ENCODE peak calls at places on chromosome 1, in six cellular contexts. C is K562, F is NT2/D1, H is GM12878, D is SK-N-SH, A is HepG2. J is an unnamed sample.

GRCh38 chr1:167427843-167428242 is 90.5 kb downstream of the CD247 start:
- DNase-seq in F (no peak), D (no peak), A (no peak), H (no peak), C (no peak), J (no peak)

GRCh38 chr1:11501491-11501897 is 22.5 kb downstream of the DISP3 start:
- DNase-seq in H (no peak), A (no peak), F (no peak), D (no peak), C (no peak), J (no peak)

GRCh38 chr1:220666349-220666748 is 23.8 kb upstream of the C1orf115 start:
- DNase-seq in D (no peak), C (no peak), H (no peak), A (no peak), F (no peak), J (no peak)

GRCh38 chr1:63523738-63524137 is 413 bp downstream of the EFCAB7 start:
- DNase-seq in A (no peak), D (peak; percentile 7), H (no peak), C (no peak), F (no peak), J (no peak)

GRCh38 chr1:161265305-161265704 is 6.8 kb downstream of the PCP4L1 start:
- DNase-seq in H (no peak), C (no peak), D (no peak), A (no peak), F (no peak), J (no peak)

GRCh38 chr1:33001282-33001681 is 35.4 kb downstream of the AK2 start:
- DNase-seq in D (no peak), A (no peak), H (no peak), F (no peak), C (no peak), J (no peak)

GRCh38 chr1:220045356-220046051 is 801 bp downstream of the EPRS1 start:
- DNase-seq in A (peak; percentile 4), F (no peak), C (peak; percentile 81), D (peak; percentile 22), H (no peak), J (no peak)

GRCh38 chr1:162200096-162200847 is 130.8 kb downstream of the NOS1AP start:
- DNase-seq in F (no peak), D (no peak), A (no peak), C (no peak), H (no peak), J (no peak)

GRCh38 chr1:244970661-244971523 is 106.5 kb upstream of the HNRNPU start:
- DNase-seq in F (peak; percentile 97), A (peak; percentile 91), H (peak; percentile 74), C (peak; percentile 99), D (peak; percentile 90), J (peak; percentile 96)

GRCh38 chr1:18211764-18212163 is 104.2 kb downstream of the IGSF21 start:
- DNase-seq in F (no peak), C (no peak), D (peak; percentile 32), A (no peak), H (no peak), J (no peak)

GRCh38 chr1:12696658-12697057 is 19.3 kb upstream of the AADACL3 start:
- DNase-seq in C (no peak), D (no peak), F (no peak), H (no peak), A (no peak), J (no peak)

GRCh38 chr1:112849425-112849966 is 106.5 kb downstream of the SLC16A1 start:
- DNase-seq in C (no peak), A (no peak), D (peak; percentile 91), F (no peak), H (no peak), J (peak; percentile 81)

GRCh38 chr1:243407284-243408018 is 151.6 kb downstream of the SDCCAG8 start:
- DNase-seq in H (no peak), F (no peak), D (no peak), C (no peak), A (no peak), J (no peak)

GRCh38 chr1:211788626-211789025 is 41.9 kb downstream of the LPGAT1 start:
- DNase-seq in A (no peak), C (no peak), D (no peak), H (no peak), F (no peak), J (no peak)

GRCh38 chr1:19743793-19744192 is 55.9 kb downstream of the TMCO4 start:
- DNase-seq in A (no peak), F (no peak), C (no peak), H (no peak), D (no peak), J (no peak)

GRCh38 chr1:7561331-7561921 is 209.7 kb upstream of the VAMP3 start:
- DNase-seq in D (peak; percentile 69), H (no peak), F (no peak), A (no peak), C (peak; percentile 49), J (peak; percentile 58)

GRCh38 chr1:210373878-210374599 is 45.3 kb downstream of the HHAT start:
- DNase-seq in C (peak; percentile 87), F (peak; percentile 99), D (peak; percentile 57), A (peak; percentile 98), H (peak; percentile 81), J (peak; percentile 90)

GRCh38 chr1:184480711-184481110 is 93.9 kb downstream of the C1orf21 start:
- DNase-seq in F (peak; percentile 84), D (no peak), C (no peak), A (no peak), H (no peak), J (no peak)

GRCh38 chr1:238241607-238242006 is 350.9 kb upstream of the ZP4 start:
- DNase-seq in F (no peak), A (no peak), D (no peak), C (no peak), H (no peak), J (no peak)

GRCh38 chr1:18581420-18581880 is 49.2 kb upstream of the PAX7 start:
- DNase-seq in F (no peak), C (peak; percentile 66), H (no peak), A (no peak), D (peak; percentile 85), J (no peak)

GRCh38 chr1:171110485-171111340 is 20.0 kb downstream of the FMO3 start:
- DNase-seq in H (no peak), D (no peak), C (no peak), F (no peak), A (no peak), J (no peak)

GRCh38 chr1:160777486-160778089 is 18.4 kb upstream of the LY9 start:
- DNase-seq in F (peak; percentile 51), C (peak; percentile 69), A (peak; percentile 27), D (peak; percentile 21), H (no peak), J (peak; percentile 70)

GRCh38 chr1:30839827-30840359 is 68.7 kb downstream of the SDC3 start:
- DNase-seq in D (no peak), H (no peak), C (no peak), F (no peak), A (no peak), J (no peak)

GRCh38 chr1:1087351-1088035 is 13.4 kb upstream of the RNF223 start:
- DNase-seq in H (no peak), F (no peak), C (no peak), A (no peak), D (peak; percentile 18), J (no peak)

GRCh38 chr1:182968151-182968741 is 15.3 kb upstream of the SHCBP1L start:
- DNase-seq in A (peak; percentile 16), D (no peak), F (no peak), H (no peak), C (no peak), J (no peak)

GRCh38 chr1:85327759-85328158 is 51.3 kb upstream of the BCL10 start:
- DNase-seq in C (no peak), A (peak; percentile 22), H (no peak), D (no peak), F (no peak), J (no peak)

GRCh38 chr1:165949335-165950130 is 122.1 kb downstream of the UCK2 start:
- DNase-seq in D (no peak), C (peak; percentile 25), H (no peak), A (no peak), F (no peak), J (peak; percentile 73)

GRCh38 chr1:150577557-150578277 is 1.7 kb downstream of the MCL1 start:
- DNase-seq in A (no peak), D (peak; percentile 22), F (no peak), H (no peak), C (no peak), J (no peak)

GRCh38 chr1:33637846-33638440 is 165.5 kb downstream of the ZSCAN20 start:
- DNase-seq in F (no peak), A (no peak), H (no peak), C (no peak), D (no peak), J (no peak)

GRCh38 chr1:168921514-168922106 is 184.9 kb upstream of the ATP1B1 start:
- DNase-seq in H (peak; percentile 25), A (no peak), C (no peak), F (no peak), D (no peak), J (no peak)

GRCh38 chr1:47919113-47919833 is 77.9 kb downstream of the TRABD2B start:
- DNase-seq in H (no peak), C (no peak), F (no peak), A (peak; percentile 85), D (no peak), J (no peak)

GRCh38 chr1:116387551-116387950 is 14.5 kb downstream of the ATP1A1 start:
- DNase-seq in D (no peak), F (no peak), H (no peak), A (no peak), C (no peak), J (no peak)
- H3K4me1 ChIP-seq in D (no peaks in the 10 kb centered on the region), F (no peaks in the 10 kb centered on the region), H (peaks cover 17% of the 10 kb centered on the region), A (peaks cover 26% of the 10 kb centered on the region), C (peaks cover 20% of the 10 kb centered on the region), J (no peaks in the 10 kb centered on the region)

GRCh38 chr1:23422313-23422877 is 2.2 kb downstream of the TCEA3 start:
- DNase-seq in F (no peak), A (no peak), H (no peak), C (peak; percentile 77), D (peak; percentile 73), J (no peak)
- TF ChIP-seq YY1 in F (no peak), A (no peak), H (no peak), C (no peak), D (no peak), J (no peak)

DNA sequence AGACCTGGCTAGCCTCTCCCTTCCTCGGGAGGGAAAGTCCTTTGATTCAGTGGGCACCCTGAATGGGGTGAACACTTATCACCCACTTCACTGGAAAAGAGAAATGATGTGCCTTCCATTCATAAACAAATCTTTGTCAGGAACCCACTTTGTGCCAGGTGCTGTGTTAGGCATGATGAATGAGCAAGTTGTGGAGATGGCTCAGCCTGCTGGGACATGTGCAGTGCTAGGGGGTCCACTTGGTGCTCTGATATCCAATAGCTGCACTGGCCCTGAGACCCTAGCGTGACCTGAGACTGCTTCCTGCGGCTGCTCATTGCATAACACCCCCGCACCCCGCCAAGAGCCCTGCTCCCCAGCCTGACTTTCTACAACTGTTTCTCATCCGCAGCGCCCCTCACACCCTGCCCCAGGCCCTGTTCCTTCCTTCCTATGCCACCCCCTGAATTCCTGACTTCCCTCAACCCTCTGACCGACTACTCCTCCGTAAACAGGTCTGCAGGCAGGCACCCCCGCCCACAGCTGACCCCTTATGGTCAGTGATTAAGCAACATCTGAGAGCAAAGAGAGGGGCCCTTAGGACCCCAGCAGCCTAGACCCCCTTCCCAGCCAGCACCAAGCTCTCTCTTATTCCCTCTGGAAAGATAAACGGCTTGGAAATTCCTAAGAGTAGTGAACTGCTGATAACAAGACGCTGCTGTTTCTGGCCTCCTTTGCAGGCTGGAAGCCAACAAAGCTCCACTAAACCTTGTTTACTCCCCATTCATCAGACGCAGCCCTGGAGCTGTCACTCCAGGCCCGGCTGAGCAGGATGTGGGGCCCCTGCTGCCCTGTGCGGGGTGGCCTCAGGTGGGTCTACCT is 12.9 kb downstream of the CSRP1 start:
- DNase-seq in A (no peak), C (no peak), D (no peak), F (no peak), H (no peak), J (no peak)
- H3K4me1 ChIP-seq in A (peaks cover 44% of the 10 kb centered on the region), C (no peaks in the 10 kb centered on the region), D (peaks cover 18% of the 10 kb centered on the region), F (peaks cover 25% of the 10 kb centered on the region), H (no peaks in the 10 kb centered on the region), J (no peaks in the 10 kb centered on the region)

GRCh38 chr1:151806170-151806569 is 951 bp upstream of the LINGO4 start:
- DNase-seq in C (no peak), D (peak; percentile 16), F (no peak), A (no peak), H (no peak), J (no peak)
- TF ChIP-seq YY1 in C (no peak), D (no peak), F (no peak), A (no peak), H (no peak), J (no peak)